ENCODE peak calls at places on chromosomes 13 and 19, in five cellular contexts. H is heart left ventricle, Y is left lung, G is AG04449, Q is RWPE1. I is an unnamed sample.

GRCh38 chr13:48233097-48233885 is at the start of gene ITM2B:
- DNase-seq in H (peak), Y (peak), G (no peak), Q (peak), I (peak)

GRCh38 chr13:24502567-24503375 is 9.8 kb downstream of the PARP4 start:
- DNase-seq in H (peak), Y (no peak), G (no peak), Q (peak), I (no peak)

GRCh38 chr19:38742906-38743305 is 1.4 kb downstream of the CAPN12 start:
- DNase-seq in H (no peak), Y (no peak), G (no peak), Q (no peak), I (no peak)

GRCh38 chr13:98068511-98068910 is 74.4 kb upstream of the FARP1 start:
- DNase-seq in H (no peak), Y (no peak), G (no peak), Q (peak), I (no peak)

GRCh38 chr13:112153846-112154245 is 86.9 kb downstream of the SOX1 start:
- DNase-seq in H (no peak), Y (no peak), G (no peak), Q (no peak), I (no peak)

GRCh38 chr13:49652691-49653305 is 24.5 kb downstream of the ARL11 start:
- DNase-seq in H (no peak), Y (no peak), G (no peak), Q (peak), I (peak)

GRCh38 chr19:13082192-13083007 is 20.3 kb downstream of the LYL1 start:
- DNase-seq in H (peak), Y (no peak), G (no peak), Q (no peak), I (no peak)

GRCh38 chr19:19538077-19538764 is at the start of gene CILP2:
- DNase-seq in H (no peak), Y (no peak), G (no peak), Q (peak), I (peak)

GRCh38 chr13:76148926-76149325 is 512.8 kb downstream of the LMO7 start:
- DNase-seq in H (no peak), Y (no peak), G (peak), Q (no peak), I (no peak)

GRCh38 chr13:108448891-108449290 is 179.4 kb downstream of the TNFSF13B start:
- DNase-seq in H (no peak), Y (no peak), G (no peak), Q (no peak), I (no peak)

GRCh38 chr13:76597868-76598267 is 288.3 kb downstream of the KCTD12 start:
- DNase-seq in H (no peak), Y (no peak), G (no peak), Q (no peak), I (no peak)

GRCh38 chr13:27965740-27966640 is 3.1 kb downstream of the CDX2 start:
- DNase-seq in H (no peak), Y (no peak), G (no peak), Q (no peak), I (no peak)

GRCh38 chr13:23160241-23161175 is 20.3 kb upstream of the SGCG start:
- DNase-seq in H (no peak), Y (no peak), G (no peak), Q (no peak), I (no peak)

GRCh38 chr13:98986226-98986846 is 8.5 kb upstream of the DOCK9 start:
- DNase-seq in H (no peak), Y (no peak), G (no peak), Q (no peak), I (no peak)

GRCh38 chr13:34577051-34577450 is 365.0 kb upstream of the NBEA start:
- DNase-seq in H (no peak), Y (no peak), G (no peak), Q (no peak), I (no peak)

GRCh38 chr13:20125129-20125782 is 35.6 kb downstream of the GJA3 start:
- DNase-seq in H (no peak), Y (no peak), G (no peak), Q (peak), I (no peak)

GRCh38 chr19:37466798-37467607 is at the start of gene ZNF569:
- DNase-seq in H (peak), Y (peak), G (peak), Q (peak), I (peak)

GRCh38 chr13:70324519-70324918 is 216.3 kb upstream of the KLHL1 start:
- DNase-seq in H (no peak), Y (no peak), G (no peak), Q (no peak), I (no peak)

GRCh38 chr13:34300559-34300958 is 482.6 kb downstream of the RFC3 start:
- DNase-seq in H (no peak), Y (no peak), G (no peak), Q (no peak), I (no peak)

GRCh38 chr19:4100647-4101495 is 23.1 kb downstream of the MAP2K2 start:
- DNase-seq in H (no peak), Y (no peak), G (no peak), Q (no peak), I (no peak)

GRCh38 chr19:1214299-1214861 is 8.8 kb downstream of the STK11 start:
- DNase-seq in H (no peak), Y (no peak), G (no peak), Q (no peak), I (no peak)

GRCh38 chr13:51534075-51534817 is 50.0 kb upstream of the WDFY2 start:
- DNase-seq in H (peak), Y (peak), G (no peak), Q (no peak), I (peak)

GRCh38 chr13:98285317-98285716 is 108.2 kb upstream of the RNF113B start:
- DNase-seq in H (no peak), Y (no peak), G (no peak), Q (no peak), I (no peak)

GRCh38 chr19:45016388-45017314 is 15.4 kb downstream of the RELB start:
- DNase-seq in H (peak), Y (no peak), G (peak), Q (peak), I (peak)

GRCh38 chr13:23876265-23876664 is 12.9 kb downstream of the MIPEP start:
- DNase-seq in H (no peak), Y (no peak), G (no peak), Q (no peak), I (no peak)

GRCh38 chr13:106156468-106156867 is 379.0 kb downstream of the EFNB2 start:
- DNase-seq in H (no peak), Y (no peak), G (peak), Q (peak), I (no peak)

GRCh38 chr19:11377237-11377636 is 2.8 kb downstream of the SWSAP1 start:
- DNase-seq in H (no peak), Y (peak), G (peak), Q (peak), I (peak)

GRCh38 chr13:38763446-38764381 is 76.8 kb downstream of the FREM2 start:
- DNase-seq in H (no peak), Y (no peak), G (peak), Q (peak), I (peak)

GRCh38 chr13:75432811-75433244 is 49.1 kb downstream of the TBC1D4 start:
- DNase-seq in H (no peak), Y (no peak), G (no peak), Q (no peak), I (no peak)

GRCh38 chr19:51259348-51260245 is 8.7 kb downstream of the SIGLECL1 start:
- DNase-seq in H (no peak), Y (no peak), G (no peak), Q (peak), I (peak)

GRCh38 chr13:50133277-50133953 is 118.2 kb downstream of the KCNRG start:
- DNase-seq in H (no peak), Y (no peak), G (no peak), Q (no peak), I (no peak)

GRCh38 chr19:28567834-28568233 is 645.1 kb downstream of the UQCRFS1 start:
- DNase-seq in H (no peak), Y (no peak), G (no peak), Q (no peak), I (no peak)

GRCh38 chr13:46687810-46688209 is 109.2 kb downstream of the ESD start:
- DNase-seq in H (no peak), Y (no peak), G (no peak), Q (peak), I (peak)

GRCh38 chr19:34471906-34472305 is 9.7 kb upstream of the WTIP start:
- DNase-seq in H (no peak), Y (no peak), G (no peak), Q (no peak), I (no peak)

GRCh38 chr13:77811981-77812380 is 106.7 kb downstream of the EDNRB start:
- DNase-seq in H (no peak), Y (no peak), G (no peak), Q (no peak), I (no peak)

GRCh38 chr19:480016-480855 is 16.1 kb upstream of the MADCAM1 start:
- DNase-seq in H (peak), Y (peak), G (no peak), Q (no peak), I (peak)

GRCh38 chr19:51501594-51502263 is at the start of gene SIGLEC12:
- DNase-seq in H (peak), Y (peak), G (no peak), Q (no peak), I (peak)

GRCh38 chr19:2627319-2627829 is 75.1 kb downstream of the GNG7 start:
- DNase-seq in H (peak), Y (peak), G (peak), Q (peak), I (peak)

DNA sequence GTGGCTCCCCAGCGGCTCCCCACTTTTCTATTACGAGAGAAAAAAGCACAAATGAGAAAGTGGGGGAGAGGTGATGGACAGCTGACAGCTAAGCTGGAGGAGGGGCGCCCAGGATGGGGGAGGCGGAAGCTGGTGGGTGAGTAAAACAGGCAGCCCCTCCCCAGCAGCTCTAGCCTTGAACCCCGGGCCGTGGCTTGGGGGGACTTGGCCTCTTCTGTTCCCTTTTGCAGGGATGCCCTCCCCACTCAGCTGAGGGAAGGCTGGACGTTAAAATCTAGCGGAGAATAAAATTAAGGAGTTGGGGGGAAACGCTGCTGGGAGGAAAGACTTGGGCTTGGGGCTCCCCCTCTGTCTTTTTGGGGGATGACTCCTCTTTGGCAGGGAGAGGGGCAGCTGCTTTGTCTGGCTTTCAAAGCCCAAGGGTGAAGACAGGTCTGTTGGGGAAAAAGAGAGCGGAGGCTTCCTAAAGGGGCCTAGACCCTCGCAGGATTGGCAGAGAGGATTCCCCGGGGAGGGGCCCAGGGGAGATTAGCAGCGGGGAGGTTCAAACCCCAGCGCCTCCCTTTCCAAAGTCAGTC is 1.4 kb upstream of the SAMD1 start:
- DNase-seq in H (no peak), Y (no peak), G (no peak), Q (no peak), I (peak)
- TF ChIP-seq CTCF in H (no peak), Y (no peak), G (no peak), Q (no peak), I (no peak)

GRCh38 chr19:10224337-10224736 is 6.8 kb downstream of the S1PR2 start:
- DNase-seq in H (no peak), Y (no peak), G (no peak), Q (no peak), I (no peak)

GRCh38 chr19:10227215-10227971 is 3.7 kb downstream of the S1PR2 start:
- DNase-seq in H (peak), Y (no peak), G (no peak), Q (no peak), I (peak)

GRCh38 chr19:10228393-10228792 is 2.7 kb downstream of the S1PR2 start:
- DNase-seq in H (no peak), Y (no peak), G (no peak), Q (no peak), I (no peak)

GRCh38 chr19:10226021-10226375 is 5.1 kb downstream of the S1PR2 start:
- DNase-seq in H (no peak), Y (no peak), G (no peak), Q (no peak), I (no peak)

DNA sequence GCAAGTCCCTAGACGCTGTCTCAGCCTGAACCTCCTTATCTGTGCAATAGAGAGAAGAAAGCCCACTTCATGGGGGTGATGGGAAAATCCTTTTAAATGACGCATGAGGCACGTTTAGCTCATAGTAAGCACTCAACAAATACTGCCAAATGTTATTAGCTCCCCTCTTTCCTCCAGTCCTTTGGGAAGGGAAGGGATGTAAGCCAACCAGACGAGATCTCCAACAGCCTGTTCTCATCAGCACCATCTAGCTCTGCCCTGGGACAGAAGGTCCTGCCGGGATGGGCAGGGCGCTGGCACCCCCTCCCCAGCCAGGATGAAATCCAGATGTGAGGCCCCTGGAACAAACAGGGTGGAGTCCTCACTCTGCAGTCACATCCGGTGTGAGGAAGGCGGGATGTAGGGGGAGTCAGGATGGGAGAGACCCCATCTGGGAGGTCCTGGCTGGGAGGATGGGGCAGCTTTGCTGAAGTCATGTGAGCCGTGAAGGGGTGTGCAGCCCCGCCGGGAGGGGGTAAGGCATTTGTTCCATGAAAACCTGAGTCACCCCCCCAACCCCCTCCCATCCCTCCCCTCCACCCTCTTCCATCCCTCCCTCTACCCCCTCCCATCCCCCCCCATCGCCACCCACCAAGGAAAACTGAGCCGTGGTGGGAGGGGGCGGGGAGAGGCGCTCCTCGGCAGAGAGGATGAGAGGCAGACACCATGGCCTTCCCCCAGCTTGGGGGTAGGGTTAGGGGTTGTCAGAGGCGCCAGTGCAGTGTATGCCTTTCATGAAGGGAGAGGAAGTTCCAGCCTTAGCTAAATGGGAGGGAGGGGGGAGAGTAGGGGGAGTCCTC is 4.5 kb downstream of the S1PR2 start:
- DNase-seq in H (peak), Y (peak), G (no peak), Q (no peak), I (no peak)
- TF ChIP-seq CTCF in H (no peak), Y (no peak), G (no peak), Q (no peak), I (no peak)

GRCh38 chr13:26873174-26873698 is 112.7 kb upstream of the GPR12 start:
- DNase-seq in H (no peak), Y (no peak), G (no peak), Q (no peak), I (no peak)
- TF ChIP-seq CTCF in H (peak), Y (no peak), G (no peak), Q (peak), I (no peak)

GRCh38 chr13:31056650-31057275 is 104.9 kb downstream of the HSPH1 start:
- DNase-seq in H (no peak), Y (no peak), G (no peak), Q (no peak), I (no peak)
- TF ChIP-seq CTCF in H (no peak), Y (no peak), G (no peak), Q (no peak), I (no peak)

DNA sequence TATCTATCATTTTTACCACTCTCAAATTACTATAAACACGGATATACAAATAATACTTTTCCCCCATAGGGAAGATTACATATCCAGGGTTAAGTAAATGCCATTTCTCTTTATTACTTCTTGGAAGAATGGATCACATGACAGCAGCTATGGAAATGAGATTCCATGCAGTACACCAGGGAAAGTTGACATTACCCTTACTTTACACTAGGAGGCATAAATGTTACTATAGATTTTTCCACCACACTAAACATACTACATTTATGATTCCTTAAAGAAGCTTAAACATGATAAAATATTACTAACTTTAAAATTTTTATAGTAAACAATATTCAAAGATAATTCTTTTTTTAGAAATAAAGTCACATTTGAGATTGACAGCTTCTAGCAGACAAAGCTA is 611.4 kb downstream of the PCDH9 start:
- DNase-seq in H (no peak), Y (no peak), G (peak), Q (peak), I (no peak)
- TF ChIP-seq CTCF in H (peak), Y (no peak), G (peak), Q (peak), I (no peak)

GRCh38 chr19:57888494-57889231 is at the start of gene ZNF814:
- DNase-seq in H (peak), Y (peak), G (peak), Q (peak), I (peak)
- TF ChIP-seq CTCF in H (peak), Y (peak), G (peak), Q (no peak), I (peak)

GRCh38 chr13:89865331-89865833 is 1482.1 kb upstream of the MIR17HG start:
- DNase-seq in H (no peak), Y (no peak), G (no peak), Q (no peak), I (no peak)
- TF ChIP-seq CTCF in H (no peak), Y (no peak), G (no peak), Q (no peak), I (no peak)

GRCh38 chr13:87982436-87982835 is 311.3 kb downstream of the SLITRK5 start:
- DNase-seq in H (no peak), Y (no peak), G (no peak), Q (no peak), I (no peak)
- TF ChIP-seq CTCF in H (no peak), Y (no peak), G (no peak), Q (no peak), I (no peak)

DNA sequence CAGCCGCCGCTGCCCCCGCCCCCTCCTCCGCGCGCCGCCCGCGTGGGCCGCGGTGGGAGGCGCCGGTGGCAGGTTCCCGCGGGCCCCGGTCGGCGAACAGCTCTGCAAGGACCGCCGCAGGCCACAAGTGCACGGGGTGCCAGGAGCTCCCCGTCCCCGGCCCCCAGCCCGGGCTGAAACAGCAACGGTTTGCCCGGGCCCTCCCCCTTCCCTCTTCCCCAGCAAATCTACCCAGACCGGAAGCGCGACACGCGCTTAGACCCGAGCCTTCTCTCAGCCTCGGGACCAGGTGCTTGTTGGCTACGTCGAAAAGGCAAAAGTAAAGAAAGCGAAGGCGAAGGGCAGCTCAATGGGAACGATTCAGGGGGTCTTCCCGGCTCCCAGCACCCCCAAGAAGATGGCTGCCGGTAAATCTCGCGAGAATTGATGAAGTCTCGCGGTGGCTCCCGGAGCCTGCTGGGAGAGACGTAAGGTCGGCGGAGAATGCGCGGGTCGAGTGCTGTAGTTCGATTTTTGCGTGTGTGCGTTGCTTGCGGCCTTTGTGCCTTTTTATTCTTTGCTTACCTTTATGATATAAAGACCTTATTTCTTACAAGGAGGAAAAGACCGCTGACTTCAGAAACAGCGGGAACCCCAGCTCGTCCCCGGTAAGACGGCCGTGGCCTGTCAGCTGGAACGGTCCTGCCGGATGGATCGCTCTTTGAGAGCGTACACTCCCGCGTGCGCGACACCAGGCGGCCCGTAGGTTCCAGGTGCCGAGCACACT is at the start of gene RBM26:
- DNase-seq in H (peak), Y (peak), G (peak), Q (peak), I (peak)
- TF ChIP-seq CTCF in H (no peak), Y (no peak), G (peak), Q (no peak), I (no peak)